ENCODE peak calls at places on chromosomes 5 and 9, in five cellular contexts. J, N, W, V and B are unnamed samples.

GRCh38 chr9:122252796-122253195 is 11.8 kb downstream of the RBM18 start:
- DNase-seq in N (no peak), W (no peak), V (no peak), J (no peak), B (no peak)

GRCh38 chr5:143417503-143418139 is 14.1 kb upstream of the NR3C1 start:
- DNase-seq in J (no peak), W (no peak), N (no peak), V (no peak), B (no peak)

GRCh38 chr9:125701351-125701750 is 5.7 kb downstream of the MAPKAP1 start:
- DNase-seq in V (no peak), W (peak; percentile 22), N (no peak), J (peak; percentile 81), B (no peak)

GRCh38 chr9:86843182-86843581 is 104.1 kb downstream of the GAS1 start:
- DNase-seq in N (no peak), J (no peak), V (no peak), W (no peak), B (no peak)

GRCh38 chr9:32258482-32258881 is 126.0 kb upstream of the ACO1 start:
- DNase-seq in W (no peak), V (no peak), N (no peak), J (no peak), B (no peak)

GRCh38 chr5:58019614-58020013 is 440.3 kb downstream of the PLK2 start:
- DNase-seq in W (no peak), J (no peak), V (no peak), N (no peak), B (peak; percentile 2)

GRCh38 chr9:82152181-82152580 is 163.6 kb downstream of the SPATA31D1 start:
- DNase-seq in V (no peak), J (no peak), N (no peak), W (peak; percentile 61), B (no peak)

GRCh38 chr5:174793684-174794328 is 69.4 kb downstream of the MSX2 start:
- DNase-seq in W (peak; percentile 49), J (peak; percentile 82), V (peak; percentile 33), N (peak; percentile 84), B (no peak)

GRCh38 chr5:180467028-180467427 is 27.2 kb upstream of the CNOT6 start:
- DNase-seq in N (peak; percentile 40), J (peak; percentile 76), V (no peak), W (no peak), B (peak; percentile 63)

GRCh38 chr5:59813761-59814562 is 79.6 kb downstream of the PDE4D start:
- DNase-seq in V (peak; percentile 33), W (peak; percentile 84), J (peak; percentile 60), N (peak; percentile 83), B (peak; percentile 93)

GRCh38 chr5:74389531-74390305 is 250.8 kb downstream of the ENC1 start:
- DNase-seq in N (peak; percentile 78), J (no peak), W (no peak), V (no peak), B (no peak)

GRCh38 chr5:40334242-40334635 is 345.5 kb upstream of the PTGER4 start:
- DNase-seq in J (no peak), V (no peak), N (no peak), W (no peak), B (no peak)

GRCh38 chr5:126857472-126858410 is 80.8 kb downstream of the LMNB1 start:
- DNase-seq in J (no peak), W (no peak), N (no peak), V (no peak), B (no peak)

GRCh38 chr5:115461506-115462290 is 82.9 kb downstream of the FEM1C start:
- DNase-seq in W (peak; percentile 88), J (peak; percentile 92), N (no peak), V (peak; percentile 34), B (no peak)

GRCh38 chr5:170151105-170151831 is 45.6 kb downstream of the FOXI1 start:
- DNase-seq in V (peak; percentile 47), W (peak; percentile 75), N (no peak), J (peak; percentile 86), B (peak; percentile 42)

GRCh38 chr9:71886015-71886414 is 25.0 kb downstream of the ABHD17B start:
- DNase-seq in W (no peak), J (no peak), V (no peak), N (no peak), B (no peak)

GRCh38 chr9:121545875-121546423 is 46.3 kb upstream of the GGTA1 start:
- DNase-seq in V (peak; percentile 93), N (peak; percentile 96), W (peak; percentile 92), J (peak; percentile 98), B (peak; percentile 91)

GRCh38 chr5:141199359-141200235 is at the start of gene PCDHB11:
- DNase-seq in N (peak; percentile 36), W (no peak), J (peak; percentile 45), V (no peak), B (peak; percentile 40)

GRCh38 chr9:75156838-75157237 is 68.5 kb downstream of the OSTF1 start:
- DNase-seq in V (no peak), J (no peak), N (no peak), W (no peak), B (no peak)

GRCh38 chr5:82150562-82150961 is 127.6 kb downstream of the RPS23 start:
- DNase-seq in V (no peak), J (no peak), W (no peak), N (peak; percentile 41), B (no peak)

GRCh38 chr5:168916266-168916665 is 337.1 kb upstream of the PANK3 start:
- DNase-seq in W (no peak), J (no peak), V (no peak), N (peak; percentile 9), B (no peak)

GRCh38 chr9:135021393-135021789 is 66.1 kb upstream of the OLFM1 start:
- DNase-seq in W (no peak), J (no peak), N (no peak), V (no peak), B (no peak)

GRCh38 chr9:35385042-35385441 is 104.9 kb upstream of the RUSC2 start:
- DNase-seq in W (peak; percentile 54), N (no peak), V (peak; percentile 26), J (no peak), B (no peak)

GRCh38 chr5:58615931-58616330 is 33.1 kb downstream of the RAB3C start:
- DNase-seq in N (no peak), W (no peak), J (no peak), V (no peak), B (no peak)

GRCh38 chr9:131736440-131736839 is 3.4 kb downstream of the RAPGEF1 start:
- DNase-seq in W (no peak), V (no peak), N (no peak), J (no peak), B (no peak)

GRCh38 chr5:96297290-96297689 is 135.8 kb downstream of the PCSK1 start:
- DNase-seq in J (peak; percentile 9), W (peak; percentile 88), N (no peak), V (peak; percentile 35), B (peak; percentile 71)

GRCh38 chr9:136975624-136976023 is 1.7 kb upstream of the PTGDS start:
- DNase-seq in V (no peak), N (peak; percentile 39), J (peak; percentile 80), W (no peak), B (peak; percentile 55)

GRCh38 chr5:156647034-156647451 is 203.1 kb upstream of the PPP1R2B start:
- DNase-seq in N (no peak), W (no peak), V (no peak), J (no peak), B (no peak)

GRCh38 chr9:76321185-76321828 is 72.9 kb downstream of the RFK start:
- DNase-seq in J (peak; percentile 81), N (no peak), V (peak; percentile 72), W (peak; percentile 87), B (peak; percentile 76)

GRCh38 chr5:84433461-84433860 is 48.8 kb upstream of the EDIL3 start:
- DNase-seq in J (peak; percentile 23), W (peak; percentile 53), V (no peak), N (no peak), B (no peak)